ENCODE peak calls at places on chromosomes 16 and 17, in six cellular contexts. One of them, this sample, is unnamed.

GRCh38 chr17:8151120-8151640 is 1.0 kb downstream of the PER1 start:
- DNase-seq in activated B cell treated with CpG ODN at 0.5 μM for 24 hours: peak
- DNase-seq in choroid plexus epithelial cell: peak
- DNase-seq in stimulated activated CD4-positive, alpha-beta T cell treated with anti-CD3 and anti-CD28 coated beads, Interleukin-12 subunit alpha, Interleukin-12 subunit beta, amount 100 ng/mL, for 24 hours: peak
- DNase-seq in stimulated activated CD8-positive, alpha-beta memory T cell treated with anti-CD3 and anti-CD28 coated beads, Interleukin-12 subunit alpha, Interleukin-12 subunit beta, amount 100 ng/mL, for 4 hours: peak
- DNase-seq in colonic mucosa: peak
- DNase-seq in this sample: peak

GRCh38 chr17:7969434-7969833 is 33.0 kb upstream of the GUCY2D start:
- DNase-seq in activated B cell treated with CpG ODN at 0.5 μM for 24 hours: no peak
- DNase-seq in choroid plexus epithelial cell: peak
- DNase-seq in stimulated activated CD4-positive, alpha-beta T cell treated with anti-CD3 and anti-CD28 coated beads, Interleukin-12 subunit alpha, Interleukin-12 subunit beta, amount 100 ng/mL, for 24 hours: no peak
- DNase-seq in stimulated activated CD8-positive, alpha-beta memory T cell treated with anti-CD3 and anti-CD28 coated beads, Interleukin-12 subunit alpha, Interleukin-12 subunit beta, amount 100 ng/mL, for 4 hours: no peak
- DNase-seq in colonic mucosa: no peak
- DNase-seq in this sample: no peak

GRCh38 chr17:74126959-74127358 is 76.5 kb upstream of the RPL38 start:
- DNase-seq in activated B cell treated with CpG ODN at 0.5 μM for 24 hours: no peak
- DNase-seq in choroid plexus epithelial cell: no peak
- DNase-seq in stimulated activated CD4-positive, alpha-beta T cell treated with anti-CD3 and anti-CD28 coated beads, Interleukin-12 subunit alpha, Interleukin-12 subunit beta, amount 100 ng/mL, for 24 hours: no peak
- DNase-seq in stimulated activated CD8-positive, alpha-beta memory T cell treated with anti-CD3 and anti-CD28 coated beads, Interleukin-12 subunit alpha, Interleukin-12 subunit beta, amount 100 ng/mL, for 4 hours: no peak
- DNase-seq in colonic mucosa: no peak
- DNase-seq in this sample: no peak

GRCh38 chr16:11576427-11577289 is 10.1 kb downstream of the LITAF start:
- DNase-seq in activated B cell treated with CpG ODN at 0.5 μM for 24 hours: no peak
- DNase-seq in choroid plexus epithelial cell: no peak
- DNase-seq in stimulated activated CD4-positive, alpha-beta T cell treated with anti-CD3 and anti-CD28 coated beads, Interleukin-12 subunit alpha, Interleukin-12 subunit beta, amount 100 ng/mL, for 24 hours: no peak
- DNase-seq in stimulated activated CD8-positive, alpha-beta memory T cell treated with anti-CD3 and anti-CD28 coated beads, Interleukin-12 subunit alpha, Interleukin-12 subunit beta, amount 100 ng/mL, for 4 hours: no peak
- DNase-seq in colonic mucosa: no peak
- DNase-seq in this sample: no peak

GRCh38 chr16:31713945-31714898 is 159.4 kb upstream of the ZNF267 start:
- DNase-seq in activated B cell treated with CpG ODN at 0.5 μM for 24 hours: no peak
- DNase-seq in choroid plexus epithelial cell: no peak
- DNase-seq in stimulated activated CD4-positive, alpha-beta T cell treated with anti-CD3 and anti-CD28 coated beads, Interleukin-12 subunit alpha, Interleukin-12 subunit beta, amount 100 ng/mL, for 24 hours: no peak
- DNase-seq in stimulated activated CD8-positive, alpha-beta memory T cell treated with anti-CD3 and anti-CD28 coated beads, Interleukin-12 subunit alpha, Interleukin-12 subunit beta, amount 100 ng/mL, for 4 hours: no peak
- DNase-seq in colonic mucosa: no peak
- DNase-seq in this sample: no peak

GRCh38 chr16:82653550-82654511 is 27.1 kb downstream of the CDH13 start:
- DNase-seq in activated B cell treated with CpG ODN at 0.5 μM for 24 hours: no peak
- DNase-seq in choroid plexus epithelial cell: peak
- DNase-seq in stimulated activated CD4-positive, alpha-beta T cell treated with anti-CD3 and anti-CD28 coated beads, Interleukin-12 subunit alpha, Interleukin-12 subunit beta, amount 100 ng/mL, for 24 hours: peak
- DNase-seq in stimulated activated CD8-positive, alpha-beta memory T cell treated with anti-CD3 and anti-CD28 coated beads, Interleukin-12 subunit alpha, Interleukin-12 subunit beta, amount 100 ng/mL, for 4 hours: no peak
- DNase-seq in colonic mucosa: no peak
- DNase-seq in this sample: peak

GRCh38 chr17:82013772-82014321 is 8.8 kb downstream of the CENPX start:
- DNase-seq in activated B cell treated with CpG ODN at 0.5 μM for 24 hours: no peak
- DNase-seq in choroid plexus epithelial cell: no peak
- DNase-seq in stimulated activated CD4-positive, alpha-beta T cell treated with anti-CD3 and anti-CD28 coated beads, Interleukin-12 subunit alpha, Interleukin-12 subunit beta, amount 100 ng/mL, for 24 hours: no peak
- DNase-seq in stimulated activated CD8-positive, alpha-beta memory T cell treated with anti-CD3 and anti-CD28 coated beads, Interleukin-12 subunit alpha, Interleukin-12 subunit beta, amount 100 ng/mL, for 4 hours: no peak
- DNase-seq in colonic mucosa: no peak
- DNase-seq in this sample: no peak

GRCh38 chr17:64328036-64328874 is 62.4 kb downstream of the PECAM1 start:
- DNase-seq in activated B cell treated with CpG ODN at 0.5 μM for 24 hours: no peak
- DNase-seq in choroid plexus epithelial cell: no peak
- DNase-seq in stimulated activated CD4-positive, alpha-beta T cell treated with anti-CD3 and anti-CD28 coated beads, Interleukin-12 subunit alpha, Interleukin-12 subunit beta, amount 100 ng/mL, for 24 hours: no peak
- DNase-seq in stimulated activated CD8-positive, alpha-beta memory T cell treated with anti-CD3 and anti-CD28 coated beads, Interleukin-12 subunit alpha, Interleukin-12 subunit beta, amount 100 ng/mL, for 4 hours: no peak
- DNase-seq in colonic mucosa: no peak
- DNase-seq in this sample: no peak

GRCh38 chr17:80110927-80111701 is 9.7 kb downstream of the GAA start:
- DNase-seq in activated B cell treated with CpG ODN at 0.5 μM for 24 hours: no peak
- DNase-seq in choroid plexus epithelial cell: no peak
- DNase-seq in stimulated activated CD4-positive, alpha-beta T cell treated with anti-CD3 and anti-CD28 coated beads, Interleukin-12 subunit alpha, Interleukin-12 subunit beta, amount 100 ng/mL, for 24 hours: no peak
- DNase-seq in stimulated activated CD8-positive, alpha-beta memory T cell treated with anti-CD3 and anti-CD28 coated beads, Interleukin-12 subunit alpha, Interleukin-12 subunit beta, amount 100 ng/mL, for 4 hours: no peak
- DNase-seq in colonic mucosa: no peak
- DNase-seq in this sample: no peak